ENCODE peak calls at places on chromosomes 11 and 22, in nine cellular contexts. One of them, this sample, is unnamed.

GRCh38 chr11:2316169-2316962 is 14.6 kb downstream of the TSPAN32 start:
- DNase-seq in naive thymus-derived CD4-positive, alpha-beta T cell: no peak
- DNase-seq in CD8-positive, alpha-beta T cell: no peak
- DNase-seq in MM.1S: no peak
- DNase-seq in brain microvascular endothelial cell: no peak
- DNase-seq in body of pancreas: no peak
- DNase-seq in lower lobe of right lung: peak; percentile 44
- DNase-seq in CD8-positive, alpha-beta memory T cell: no peak
- DNase-seq in CD4-positive, CD25-positive, alpha-beta regulatory T cell: no peak
- DNase-seq in this sample: no peak

GRCh38 chr22:44445731-44446130 is 52.3 kb downstream of the RTL6 start:
- DNase-seq in naive thymus-derived CD4-positive, alpha-beta T cell: no peak
- DNase-seq in CD8-positive, alpha-beta T cell: no peak
- DNase-seq in MM.1S: no peak
- DNase-seq in brain microvascular endothelial cell: no peak
- DNase-seq in body of pancreas: no peak
- DNase-seq in lower lobe of right lung: peak; percentile 9
- DNase-seq in CD8-positive, alpha-beta memory T cell: no peak
- DNase-seq in CD4-positive, CD25-positive, alpha-beta regulatory T cell: no peak
- DNase-seq in this sample: no peak

GRCh38 chr22:18950141-18950540 is 14.0 kb upstream of the PRODH start:
- DNase-seq in naive thymus-derived CD4-positive, alpha-beta T cell: no peak
- DNase-seq in CD8-positive, alpha-beta T cell: no peak
- DNase-seq in MM.1S: no peak
- DNase-seq in brain microvascular endothelial cell: no peak
- DNase-seq in body of pancreas: no peak
- DNase-seq in lower lobe of right lung: peak; percentile 36
- DNase-seq in CD8-positive, alpha-beta memory T cell: no peak
- DNase-seq in CD4-positive, CD25-positive, alpha-beta regulatory T cell: no peak
- DNase-seq in this sample: no peak

GRCh38 chr11:69170704-69171103 is 15.0 kb downstream of the SMIM38 start:
- DNase-seq in naive thymus-derived CD4-positive, alpha-beta T cell: no peak
- DNase-seq in CD8-positive, alpha-beta T cell: no peak
- DNase-seq in MM.1S: no peak
- DNase-seq in brain microvascular endothelial cell: no peak
- DNase-seq in body of pancreas: no peak
- DNase-seq in lower lobe of right lung: no peak
- DNase-seq in CD8-positive, alpha-beta memory T cell: no peak
- DNase-seq in CD4-positive, CD25-positive, alpha-beta regulatory T cell: no peak
- DNase-seq in this sample: no peak

GRCh38 chr11:126926376-126926791 is 74.2 kb downstream of the KIRREL3 start:
- DNase-seq in naive thymus-derived CD4-positive, alpha-beta T cell: no peak
- DNase-seq in CD8-positive, alpha-beta T cell: no peak
- DNase-seq in MM.1S: no peak
- DNase-seq in brain microvascular endothelial cell: no peak
- DNase-seq in body of pancreas: no peak
- DNase-seq in lower lobe of right lung: no peak
- DNase-seq in CD8-positive, alpha-beta memory T cell: no peak
- DNase-seq in CD4-positive, CD25-positive, alpha-beta regulatory T cell: no peak
- DNase-seq in this sample: no peak

GRCh38 chr11:114082767-114083181 is 23.3 kb downstream of the ZBTB16 start:
- DNase-seq in naive thymus-derived CD4-positive, alpha-beta T cell: no peak
- DNase-seq in CD8-positive, alpha-beta T cell: peak; percentile 29
- DNase-seq in MM.1S: no peak
- DNase-seq in brain microvascular endothelial cell: no peak
- DNase-seq in body of pancreas: peak; percentile 56
- DNase-seq in lower lobe of right lung: peak; percentile 60
- DNase-seq in CD8-positive, alpha-beta memory T cell: no peak
- DNase-seq in CD4-positive, CD25-positive, alpha-beta regulatory T cell: no peak
- DNase-seq in this sample: no peak

GRCh38 chr11:92340839-92341238 is 116.2 kb downstream of the FAT3 start:
- DNase-seq in naive thymus-derived CD4-positive, alpha-beta T cell: no peak
- DNase-seq in CD8-positive, alpha-beta T cell: no peak
- DNase-seq in MM.1S: no peak
- DNase-seq in brain microvascular endothelial cell: peak; percentile 43
- DNase-seq in body of pancreas: peak; percentile 25
- DNase-seq in lower lobe of right lung: no peak
- DNase-seq in CD8-positive, alpha-beta memory T cell: no peak
- DNase-seq in CD4-positive, CD25-positive, alpha-beta regulatory T cell: no peak
- DNase-seq in this sample: no peak

GRCh38 chr22:35987487-35987886 is 41.1 kb downstream of the RBFOX2 start:
- DNase-seq in naive thymus-derived CD4-positive, alpha-beta T cell: no peak
- DNase-seq in CD8-positive, alpha-beta T cell: no peak
- DNase-seq in MM.1S: no peak
- DNase-seq in brain microvascular endothelial cell: peak; percentile 18
- DNase-seq in body of pancreas: no peak
- DNase-seq in lower lobe of right lung: no peak
- DNase-seq in CD8-positive, alpha-beta memory T cell: no peak
- DNase-seq in CD4-positive, CD25-positive, alpha-beta regulatory T cell: no peak
- DNase-seq in this sample: no peak

GRCh38 chr11:12917830-12918229 is 91.3 kb upstream of the RASSF10 start:
- DNase-seq in naive thymus-derived CD4-positive, alpha-beta T cell: no peak
- DNase-seq in CD8-positive, alpha-beta T cell: no peak
- DNase-seq in MM.1S: no peak
- DNase-seq in brain microvascular endothelial cell: no peak
- DNase-seq in body of pancreas: no peak
- DNase-seq in lower lobe of right lung: no peak
- DNase-seq in CD8-positive, alpha-beta memory T cell: no peak
- DNase-seq in CD4-positive, CD25-positive, alpha-beta regulatory T cell: no peak
- DNase-seq in this sample: no peak

GRCh38 chr11:110852925-110853324 is 140.7 kb upstream of the ARHGAP20 start:
- DNase-seq in naive thymus-derived CD4-positive, alpha-beta T cell: no peak
- DNase-seq in CD8-positive, alpha-beta T cell: no peak
- DNase-seq in MM.1S: no peak
- DNase-seq in brain microvascular endothelial cell: no peak
- DNase-seq in body of pancreas: no peak
- DNase-seq in lower lobe of right lung: no peak
- DNase-seq in CD8-positive, alpha-beta memory T cell: no peak
- DNase-seq in CD4-positive, CD25-positive, alpha-beta regulatory T cell: no peak
- DNase-seq in this sample: no peak

GRCh38 chr22:42772647-42773046 is 52.0 kb upstream of the A4GALT start:
- DNase-seq in naive thymus-derived CD4-positive, alpha-beta T cell: no peak
- DNase-seq in CD8-positive, alpha-beta T cell: no peak
- DNase-seq in MM.1S: no peak
- DNase-seq in brain microvascular endothelial cell: no peak
- DNase-seq in body of pancreas: no peak
- DNase-seq in lower lobe of right lung: no peak
- DNase-seq in CD8-positive, alpha-beta memory T cell: no peak
- DNase-seq in CD4-positive, CD25-positive, alpha-beta regulatory T cell: no peak
- DNase-seq in this sample: no peak

GRCh38 chr22:42427211-42427610 is 5.0 kb downstream of the NFAM1 start:
- DNase-seq in naive thymus-derived CD4-positive, alpha-beta T cell: no peak
- DNase-seq in CD8-positive, alpha-beta T cell: no peak
- DNase-seq in MM.1S: no peak
- DNase-seq in brain microvascular endothelial cell: no peak
- DNase-seq in body of pancreas: no peak
- DNase-seq in lower lobe of right lung: no peak
- DNase-seq in CD8-positive, alpha-beta memory T cell: no peak
- DNase-seq in CD4-positive, CD25-positive, alpha-beta regulatory T cell: no peak
- DNase-seq in this sample: no peak

GRCh38 chr11:1935156-1936071 is 11.7 kb upstream of the MRPL23 start:
- DNase-seq in naive thymus-derived CD4-positive, alpha-beta T cell: no peak
- DNase-seq in CD8-positive, alpha-beta T cell: peak; percentile 13
- DNase-seq in MM.1S: no peak
- DNase-seq in brain microvascular endothelial cell: no peak
- DNase-seq in body of pancreas: no peak
- DNase-seq in lower lobe of right lung: peak; percentile 28
- DNase-seq in CD8-positive, alpha-beta memory T cell: no peak
- DNase-seq in CD4-positive, CD25-positive, alpha-beta regulatory T cell: no peak
- DNase-seq in this sample: no peak

GRCh38 chr11:10895285-10895684 is 37.4 kb upstream of the ZBED5 start:
- DNase-seq in naive thymus-derived CD4-positive, alpha-beta T cell: no peak
- DNase-seq in CD8-positive, alpha-beta T cell: no peak
- DNase-seq in MM.1S: no peak
- DNase-seq in brain microvascular endothelial cell: no peak
- DNase-seq in body of pancreas: no peak
- DNase-seq in lower lobe of right lung: no peak
- DNase-seq in CD8-positive, alpha-beta memory T cell: no peak
- DNase-seq in CD4-positive, CD25-positive, alpha-beta regulatory T cell: no peak
- DNase-seq in this sample: no peak

GRCh38 chr11:75768112-75768908 is at the start of gene DGAT2:
- DNase-seq in naive thymus-derived CD4-positive, alpha-beta T cell: peak; percentile 23
- DNase-seq in CD8-positive, alpha-beta T cell: peak; percentile 67
- DNase-seq in MM.1S: peak; percentile 85
- DNase-seq in brain microvascular endothelial cell: peak; percentile 12
- DNase-seq in body of pancreas: peak; percentile 73
- DNase-seq in lower lobe of right lung: peak; percentile 88
- DNase-seq in CD8-positive, alpha-beta memory T cell: peak; percentile 62
- DNase-seq in CD4-positive, CD25-positive, alpha-beta regulatory T cell: peak; percentile 68
- DNase-seq in this sample: no peak

GRCh38 chr22:49760630-49761571 is 66.8 kb downstream of the BRD1 start:
- DNase-seq in naive thymus-derived CD4-positive, alpha-beta T cell: no peak
- DNase-seq in CD8-positive, alpha-beta T cell: no peak
- DNase-seq in MM.1S: peak; percentile 70
- DNase-seq in brain microvascular endothelial cell: no peak
- DNase-seq in body of pancreas: no peak
- DNase-seq in lower lobe of right lung: no peak
- DNase-seq in CD8-positive, alpha-beta memory T cell: no peak
- DNase-seq in CD4-positive, CD25-positive, alpha-beta regulatory T cell: no peak
- DNase-seq in this sample: no peak

GRCh38 chr22:44179196-44179988 is 1.3 kb upstream of the PARVG start:
- DNase-seq in naive thymus-derived CD4-positive, alpha-beta T cell: no peak
- DNase-seq in CD8-positive, alpha-beta T cell: no peak
- DNase-seq in MM.1S: no peak
- DNase-seq in brain microvascular endothelial cell: no peak
- DNase-seq in body of pancreas: no peak
- DNase-seq in lower lobe of right lung: no peak
- DNase-seq in CD8-positive, alpha-beta memory T cell: no peak
- DNase-seq in CD4-positive, CD25-positive, alpha-beta regulatory T cell: no peak
- DNase-seq in this sample: no peak

GRCh38 chr11:106585061-106585460 is 433.2 kb downstream of the GUCY1A2 start:
- DNase-seq in naive thymus-derived CD4-positive, alpha-beta T cell: no peak
- DNase-seq in CD8-positive, alpha-beta T cell: no peak
- DNase-seq in MM.1S: no peak
- DNase-seq in brain microvascular endothelial cell: peak; percentile 45
- DNase-seq in body of pancreas: no peak
- DNase-seq in lower lobe of right lung: no peak
- DNase-seq in CD8-positive, alpha-beta memory T cell: no peak
- DNase-seq in CD4-positive, CD25-positive, alpha-beta regulatory T cell: no peak
- DNase-seq in this sample: no peak

GRCh38 chr11:100545970-100546369 is 141.1 kb upstream of the ARHGAP42 start:
- DNase-seq in naive thymus-derived CD4-positive, alpha-beta T cell: no peak
- DNase-seq in CD8-positive, alpha-beta T cell: no peak
- DNase-seq in MM.1S: no peak
- DNase-seq in brain microvascular endothelial cell: no peak
- DNase-seq in body of pancreas: no peak
- DNase-seq in lower lobe of right lung: no peak
- DNase-seq in CD8-positive, alpha-beta memory T cell: no peak
- DNase-seq in CD4-positive, CD25-positive, alpha-beta regulatory T cell: no peak
- DNase-seq in this sample: no peak

GRCh38 chr22:30423959-30424380 is 1.6 kb upstream of the MTFP1 start:
- DNase-seq in naive thymus-derived CD4-positive, alpha-beta T cell: peak; percentile 98
- DNase-seq in CD8-positive, alpha-beta T cell: peak; percentile 99
- DNase-seq in MM.1S: peak; percentile 100
- DNase-seq in brain microvascular endothelial cell: peak; percentile 99
- DNase-seq in body of pancreas: peak; percentile 98
- DNase-seq in lower lobe of right lung: peak; percentile 99
- DNase-seq in CD8-positive, alpha-beta memory T cell: peak; percentile 99
- DNase-seq in CD4-positive, CD25-positive, alpha-beta regulatory T cell: peak; percentile 98
- DNase-seq in this sample: peak; percentile 98

GRCh38 chr11:19080579-19080993 is 20.1 kb upstream of the MRGPRX2 start:
- DNase-seq in naive thymus-derived CD4-positive, alpha-beta T cell: no peak
- DNase-seq in CD8-positive, alpha-beta T cell: no peak
- DNase-seq in MM.1S: no peak
- DNase-seq in brain microvascular endothelial cell: no peak
- DNase-seq in body of pancreas: peak; percentile 86
- DNase-seq in lower lobe of right lung: peak; percentile 53
- DNase-seq in CD8-positive, alpha-beta memory T cell: no peak
- DNase-seq in CD4-positive, CD25-positive, alpha-beta regulatory T cell: no peak
- DNase-seq in this sample: no peak
- H3K27ac ChIP-seq in naive thymus-derived CD4-positive, alpha-beta T cell: no peak overlapping the region
- H3K27ac ChIP-seq in CD8-positive, alpha-beta T cell: no peak overlapping the region
- H3K27ac ChIP-seq in MM.1S: no peak overlapping the region
- H3K27ac ChIP-seq in brain microvascular endothelial cell: no peak overlapping the region
- H3K27ac ChIP-seq in body of pancreas: peak overlapping the region; percentile 81
- H3K27ac ChIP-seq in lower lobe of right lung: no peak overlapping the region
- H3K27ac ChIP-seq in CD8-positive, alpha-beta memory T cell: no peak overlapping the region
- H3K27ac ChIP-seq in CD4-positive, CD25-positive, alpha-beta regulatory T cell: no peak overlapping the region
- H3K27ac ChIP-seq in this sample: no peak overlapping the region

GRCh38 chr11:934437-934950 is 8.8 kb downstream of the AP2A2 start:
- DNase-seq in naive thymus-derived CD4-positive, alpha-beta T cell: no peak
- DNase-seq in CD8-positive, alpha-beta T cell: no peak
- DNase-seq in MM.1S: no peak
- DNase-seq in brain microvascular endothelial cell: no peak
- DNase-seq in body of pancreas: no peak
- DNase-seq in lower lobe of right lung: no peak
- DNase-seq in CD8-positive, alpha-beta memory T cell: no peak
- DNase-seq in CD4-positive, CD25-positive, alpha-beta regulatory T cell: no peak
- DNase-seq in this sample: no peak
- H3K27ac ChIP-seq in naive thymus-derived CD4-positive, alpha-beta T cell: no peak overlapping the region
- H3K27ac ChIP-seq in CD8-positive, alpha-beta T cell: no peak overlapping the region
- H3K27ac ChIP-seq in MM.1S: no peak overlapping the region
- H3K27ac ChIP-seq in brain microvascular endothelial cell: no peak overlapping the region
- H3K27ac ChIP-seq in body of pancreas: no peak overlapping the region
- H3K27ac ChIP-seq in lower lobe of right lung: peak overlapping the region; percentile 73
- H3K27ac ChIP-seq in CD8-positive, alpha-beta memory T cell: no peak overlapping the region
- H3K27ac ChIP-seq in CD4-positive, CD25-positive, alpha-beta regulatory T cell: no peak overlapping the region
- H3K27ac ChIP-seq in this sample: no peak overlapping the region

DNA sequence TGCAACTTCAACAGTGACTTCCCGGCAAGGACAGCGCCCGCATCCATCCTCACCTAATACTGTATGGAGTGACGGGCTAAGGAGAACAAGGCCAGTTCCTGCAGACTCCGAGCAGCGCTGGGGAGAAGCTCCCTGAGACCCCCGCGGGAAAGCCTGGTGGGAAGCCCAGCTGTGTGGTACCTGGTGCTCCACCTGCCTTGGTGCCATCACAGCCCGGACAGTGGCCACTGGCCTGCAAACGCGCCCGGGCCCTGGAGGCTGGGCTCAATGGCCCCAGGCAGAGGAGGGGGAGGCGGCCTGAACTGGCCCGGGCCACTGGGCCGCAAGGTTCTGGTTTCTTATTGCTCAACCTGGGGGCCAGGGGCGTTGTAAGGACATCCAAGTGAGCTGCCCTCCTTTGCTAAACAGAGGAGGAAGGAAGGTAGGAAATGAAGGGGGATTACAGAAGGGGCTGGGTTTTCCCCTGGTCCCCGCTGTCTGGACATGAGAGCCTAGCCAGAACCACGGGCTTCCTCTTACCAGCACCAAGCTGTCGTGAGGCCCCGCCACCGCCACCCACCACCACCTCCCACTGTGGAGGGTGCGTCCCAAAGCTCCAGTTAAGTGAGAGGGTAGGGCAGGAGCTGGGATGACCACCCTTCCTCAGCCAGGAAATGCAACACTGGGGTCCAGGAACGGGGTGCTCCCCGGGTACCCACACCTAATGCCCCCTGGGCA is 8.5 kb upstream of the CDC42BPG start:
- DNase-seq in naive thymus-derived CD4-positive, alpha-beta T cell: no peak
- DNase-seq in CD8-positive, alpha-beta T cell: no peak
- DNase-seq in MM.1S: no peak
- DNase-seq in brain microvascular endothelial cell: no peak
- DNase-seq in body of pancreas: no peak
- DNase-seq in lower lobe of right lung: no peak
- DNase-seq in CD8-positive, alpha-beta memory T cell: peak; percentile 29
- DNase-seq in CD4-positive, CD25-positive, alpha-beta regulatory T cell: no peak
- DNase-seq in this sample: no peak
- H3K27ac ChIP-seq in naive thymus-derived CD4-positive, alpha-beta T cell: peak overlapping the region; percentile 75
- H3K27ac ChIP-seq in CD8-positive, alpha-beta T cell: peak overlapping the region; percentile 40
- H3K27ac ChIP-seq in MM.1S: peak overlapping the region; percentile 97
- H3K27ac ChIP-seq in brain microvascular endothelial cell: no peak overlapping the region
- H3K27ac ChIP-seq in body of pancreas: peak overlapping the region; percentile 80
- H3K27ac ChIP-seq in lower lobe of right lung: peak overlapping the region; percentile 84
- H3K27ac ChIP-seq in CD8-positive, alpha-beta memory T cell: peak overlapping the region; percentile 35
- H3K27ac ChIP-seq in CD4-positive, CD25-positive, alpha-beta regulatory T cell: peak overlapping the region; percentile 91
- H3K27ac ChIP-seq in this sample: no peak overlapping the region

GRCh38 chr11:62125316-62125715 is 1.5 kb downstream of the INCENP start:
- DNase-seq in naive thymus-derived CD4-positive, alpha-beta T cell: no peak
- DNase-seq in CD8-positive, alpha-beta T cell: no peak
- DNase-seq in MM.1S: no peak
- DNase-seq in brain microvascular endothelial cell: no peak
- DNase-seq in body of pancreas: no peak
- DNase-seq in lower lobe of right lung: no peak
- DNase-seq in CD8-positive, alpha-beta memory T cell: no peak
- DNase-seq in CD4-positive, CD25-positive, alpha-beta regulatory T cell: no peak
- DNase-seq in this sample: no peak
- H3K27ac ChIP-seq in naive thymus-derived CD4-positive, alpha-beta T cell: no peak overlapping the region
- H3K27ac ChIP-seq in CD8-positive, alpha-beta T cell: no peak overlapping the region
- H3K27ac ChIP-seq in MM.1S: no peak overlapping the region
- H3K27ac ChIP-seq in brain microvascular endothelial cell: no peak overlapping the region
- H3K27ac ChIP-seq in body of pancreas: no peak overlapping the region
- H3K27ac ChIP-seq in lower lobe of right lung: no peak overlapping the region
- H3K27ac ChIP-seq in CD8-positive, alpha-beta memory T cell: peak overlapping the region; percentile 31
- H3K27ac ChIP-seq in CD4-positive, CD25-positive, alpha-beta regulatory T cell: no peak overlapping the region
- H3K27ac ChIP-seq in this sample: no peak overlapping the region

This sample was measured in substantia nigra.